ENCODE peak calls at places on chromosomes 12 and 14, in four cellular contexts. K is aorta; L is stimulated activated CD8-positive, alpha-beta memory T cell treated with anti-CD3 and anti-CD28 coated beads, Interleukin-4, amount 100 ng/mL, for 1 hour; W is GM06990. A is an unnamed sample.

GRCh38 chr12:85835810-85836715 is at the start of gene RASSF9:
- DNase-seq in K (peak; percentile 79), L (no peak), W (no peak), A (no peak)

GRCh38 chr12:132137483-132138125 is 6.5 kb downstream of the DDX51 start:
- DNase-seq in K (peak; percentile 51), L (no peak), W (no peak), A (no peak)

GRCh38 chr12:40802656-40803055 is 110.4 kb downstream of the CNTN1 start:
- DNase-seq in K (no peak), L (no peak), W (no peak), A (no peak)

GRCh38 chr14:28975084-28975483 is 208.5 kb downstream of the FOXG1 start:
- DNase-seq in K (no peak), L (no peak), W (no peak), A (no peak)

GRCh38 chr14:36942522-36943245 is 229.7 kb downstream of the SLC25A21 start:
- DNase-seq in K (no peak), L (no peak), W (no peak), A (no peak)

GRCh38 chr14:85517113-85517688 is 12.7 kb upstream of the FLRT2 start:
- DNase-seq in K (no peak), L (no peak), W (no peak), A (no peak)

GRCh38 chr12:106903241-106903950 is 52.3 kb upstream of the TMEM263 start:
- DNase-seq in K (peak; percentile 90), L (peak; percentile 25), W (peak; percentile 58), A (peak; percentile 38)

GRCh38 chr14:56378474-56378873 is 201.1 kb upstream of the TMEM260 start:
- DNase-seq in K (no peak), L (no peak), W (no peak), A (no peak)

GRCh38 chr12:107670999-107671643 is 14.5 kb upstream of the PWP1 start:
- DNase-seq in K (no peak), L (no peak), W (peak; percentile 34), A (no peak)

A was measured in activated CD8-positive, alpha-beta memory T cell treated with anti-CD3 and anti-CD28 coated beads for 1 hour.